ENCODE peak calls at places on chromosomes 4 and X, in ten cellular contexts. One of them, this sample, is unnamed.
A peak's percentile ranks its signal among the peaks of the same experiment; 100 is the strongest.

GRCh38 chr4:187608001-187608421 is 387.6 kb upstream of the ZFP42 start:
- DNase-seq in body of pancreas: no peak
- DNase-seq in IMR-90: peak; percentile 93
- DNase-seq in GM13977: no peak
- DNase-seq in foreskin fibroblast: peak; percentile 26
- DNase-seq in astrocyte of the spinal cord: peak; percentile 33
- DNase-seq in endodermal cell: no peak
- DNase-seq in fibroblast of mammary gland: peak; percentile 51
- DNase-seq in endothelial cell: no peak
- DNase-seq in right atrium auricular region: no peak
- DNase-seq in this sample: no peak

GRCh38 chrX:63275127-63275526 is 76.0 kb downstream of the SPIN4 start:
- DNase-seq in endodermal cell: peak; percentile 80
- DNase-seq in body of pancreas: peak; percentile 6
- DNase-seq in fibroblast of mammary gland: peak; percentile 25
- DNase-seq in foreskin fibroblast: no peak
- DNase-seq in IMR-90: peak; percentile 10
- DNase-seq in endothelial cell: peak; percentile 51
- DNase-seq in astrocyte of the spinal cord: no peak
- DNase-seq in GM13977: peak; percentile 21
- DNase-seq in right atrium auricular region: no peak
- DNase-seq in this sample: no peak

GRCh38 chrX:22486326-22486725 is 213.6 kb downstream of the CBLL2 start:
- DNase-seq in astrocyte of the spinal cord: no peak
- DNase-seq in GM13977: no peak
- DNase-seq in right atrium auricular region: no peak
- DNase-seq in endodermal cell: no peak
- DNase-seq in body of pancreas: no peak
- DNase-seq in IMR-90: no peak
- DNase-seq in endothelial cell: no peak
- DNase-seq in foreskin fibroblast: no peak
- DNase-seq in fibroblast of mammary gland: no peak
- DNase-seq in this sample: no peak

GRCh38 chr4:66489783-66490452 is 819.6 kb upstream of the EPHA5 start:
- DNase-seq in endodermal cell: no peak
- DNase-seq in right atrium auricular region: no peak
- DNase-seq in IMR-90: peak; percentile 65
- DNase-seq in astrocyte of the spinal cord: peak; percentile 79
- DNase-seq in endothelial cell: no peak
- DNase-seq in foreskin fibroblast: no peak
- DNase-seq in GM13977: no peak
- DNase-seq in body of pancreas: no peak
- DNase-seq in fibroblast of mammary gland: peak; percentile 7
- DNase-seq in this sample: no peak

GRCh38 chr4:76083386-76083785 is 8.9 kb downstream of the ART3 start:
- DNase-seq in endothelial cell: no peak
- DNase-seq in GM13977: no peak
- DNase-seq in astrocyte of the spinal cord: no peak
- DNase-seq in body of pancreas: no peak
- DNase-seq in IMR-90: no peak
- DNase-seq in fibroblast of mammary gland: no peak
- DNase-seq in endodermal cell: no peak
- DNase-seq in foreskin fibroblast: no peak
- DNase-seq in right atrium auricular region: no peak
- DNase-seq in this sample: no peak

GRCh38 chrX:52424658-52425057 is 55.8 kb downstream of the XAGE2 start:
- DNase-seq in endothelial cell: no peak
- DNase-seq in IMR-90: peak; percentile 72
- DNase-seq in endodermal cell: no peak
- DNase-seq in GM13977: no peak
- DNase-seq in foreskin fibroblast: peak; percentile 65
- DNase-seq in body of pancreas: no peak
- DNase-seq in astrocyte of the spinal cord: peak; percentile 11
- DNase-seq in fibroblast of mammary gland: peak; percentile 79
- DNase-seq in right atrium auricular region: no peak
- DNase-seq in this sample: no peak

GRCh38 chrX:2824886-2825285 is 3.8 kb upstream of the GYG2 start:
- DNase-seq in GM13977: no peak
- DNase-seq in body of pancreas: no peak
- DNase-seq in endodermal cell: no peak
- DNase-seq in right atrium auricular region: no peak
- DNase-seq in astrocyte of the spinal cord: no peak
- DNase-seq in IMR-90: no peak
- DNase-seq in endothelial cell: no peak
- DNase-seq in foreskin fibroblast: no peak
- DNase-seq in fibroblast of mammary gland: no peak
- DNase-seq in this sample: no peak

GRCh38 chrX:40502688-40503087 is 78.1 kb upstream of the ATP6AP2 start:
- DNase-seq in IMR-90: no peak
- DNase-seq in astrocyte of the spinal cord: no peak
- DNase-seq in endodermal cell: no peak
- DNase-seq in foreskin fibroblast: no peak
- DNase-seq in fibroblast of mammary gland: no peak
- DNase-seq in body of pancreas: no peak
- DNase-seq in right atrium auricular region: no peak
- DNase-seq in endothelial cell: no peak
- DNase-seq in GM13977: no peak
- DNase-seq in this sample: no peak

DNA sequence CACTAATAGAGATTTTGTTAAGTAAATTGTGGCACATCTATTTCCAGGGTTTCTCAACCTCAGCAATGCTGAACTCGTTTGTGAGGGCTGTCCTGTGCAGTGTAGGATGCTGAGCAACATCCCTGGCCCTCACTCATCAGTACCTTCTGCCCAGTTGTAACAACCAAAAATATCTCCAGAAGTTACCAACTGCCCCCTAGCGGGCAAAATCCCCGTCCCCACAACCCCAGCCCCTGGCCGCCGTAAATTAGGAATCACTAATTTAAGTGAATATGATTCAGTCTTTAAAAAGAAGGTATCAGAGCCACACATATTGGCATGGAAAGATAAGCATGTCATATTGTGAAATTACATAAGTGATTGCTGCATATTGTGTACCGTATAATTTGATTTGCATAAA is 123.4 kb downstream of the ASB9 start:
- DNase-seq in right atrium auricular region: no peak
- DNase-seq in endodermal cell: peak; percentile 80
- DNase-seq in GM13977: no peak
- DNase-seq in IMR-90: no peak
- DNase-seq in body of pancreas: peak; percentile 2
- DNase-seq in endothelial cell: peak; percentile 39
- DNase-seq in fibroblast of mammary gland: peak; percentile 11
- DNase-seq in astrocyte of the spinal cord: peak; percentile 4
- DNase-seq in foreskin fibroblast: no peak
- DNase-seq in this sample: no peak
- TF ChIP-seq CTCF in right atrium auricular region: no peak
- TF ChIP-seq CTCF in endodermal cell: peak; percentile 78
- TF ChIP-seq CTCF in GM13977: peak; percentile 36
- TF ChIP-seq CTCF in IMR-90: peak; percentile 42
- TF ChIP-seq CTCF in body of pancreas: peak; percentile 36
- TF ChIP-seq CTCF in endothelial cell: peak; percentile 77
- TF ChIP-seq CTCF in fibroblast of mammary gland: peak; percentile 41
- TF ChIP-seq CTCF in astrocyte of the spinal cord: peak; percentile 49
- TF ChIP-seq CTCF in foreskin fibroblast: peak; percentile 21
- TF ChIP-seq CTCF in this sample: peak; percentile 31

GRCh38 chr4:178296669-178297068 is 854.4 kb upstream of the AGA start:
- DNase-seq in fibroblast of mammary gland: no peak
- DNase-seq in right atrium auricular region: no peak
- DNase-seq in foreskin fibroblast: no peak
- DNase-seq in body of pancreas: no peak
- DNase-seq in GM13977: no peak
- DNase-seq in astrocyte of the spinal cord: no peak
- DNase-seq in IMR-90: no peak
- DNase-seq in endodermal cell: peak; percentile 67
- DNase-seq in endothelial cell: no peak
- DNase-seq in this sample: no peak
- TF ChIP-seq CTCF in fibroblast of mammary gland: no peak
- TF ChIP-seq CTCF in right atrium auricular region: no peak
- TF ChIP-seq CTCF in foreskin fibroblast: no peak
- TF ChIP-seq CTCF in body of pancreas: no peak
- TF ChIP-seq CTCF in GM13977: no peak
- TF ChIP-seq CTCF in astrocyte of the spinal cord: no peak
- TF ChIP-seq CTCF in IMR-90: no peak
- TF ChIP-seq CTCF in endodermal cell: peak; percentile 68
- TF ChIP-seq CTCF in endothelial cell: no peak
- TF ChIP-seq CTCF in this sample: no peak

GRCh38 chrX:134524181-134524580 is 64.2 kb downstream of the HPRT1 start:
- DNase-seq in foreskin fibroblast: no peak
- DNase-seq in endothelial cell: no peak
- DNase-seq in fibroblast of mammary gland: no peak
- DNase-seq in body of pancreas: no peak
- DNase-seq in right atrium auricular region: no peak
- DNase-seq in astrocyte of the spinal cord: no peak
- DNase-seq in IMR-90: no peak
- DNase-seq in GM13977: no peak
- DNase-seq in endodermal cell: no peak
- DNase-seq in this sample: no peak

GRCh38 chrX:134525086-134525792 is 65.3 kb downstream of the HPRT1 start:
- DNase-seq in foreskin fibroblast: peak; percentile 53
- DNase-seq in endothelial cell: no peak
- DNase-seq in fibroblast of mammary gland: no peak
- DNase-seq in body of pancreas: no peak
- DNase-seq in GM13977: no peak
- DNase-seq in astrocyte of the spinal cord: peak; percentile 22
- DNase-seq in right atrium auricular region: no peak
- DNase-seq in endodermal cell: no peak
- DNase-seq in IMR-90: peak; percentile 59
- DNase-seq in this sample: no peak

GRCh38 chrX:134526399-134526798 is 66.4 kb downstream of the HPRT1 start:
- DNase-seq in fibroblast of mammary gland: no peak
- DNase-seq in endothelial cell: no peak
- DNase-seq in GM13977: no peak
- DNase-seq in astrocyte of the spinal cord: peak; percentile 9
- DNase-seq in body of pancreas: no peak
- DNase-seq in IMR-90: peak; percentile 40
- DNase-seq in foreskin fibroblast: no peak
- DNase-seq in endodermal cell: no peak
- DNase-seq in right atrium auricular region: no peak
- DNase-seq in this sample: no peak

DNA sequence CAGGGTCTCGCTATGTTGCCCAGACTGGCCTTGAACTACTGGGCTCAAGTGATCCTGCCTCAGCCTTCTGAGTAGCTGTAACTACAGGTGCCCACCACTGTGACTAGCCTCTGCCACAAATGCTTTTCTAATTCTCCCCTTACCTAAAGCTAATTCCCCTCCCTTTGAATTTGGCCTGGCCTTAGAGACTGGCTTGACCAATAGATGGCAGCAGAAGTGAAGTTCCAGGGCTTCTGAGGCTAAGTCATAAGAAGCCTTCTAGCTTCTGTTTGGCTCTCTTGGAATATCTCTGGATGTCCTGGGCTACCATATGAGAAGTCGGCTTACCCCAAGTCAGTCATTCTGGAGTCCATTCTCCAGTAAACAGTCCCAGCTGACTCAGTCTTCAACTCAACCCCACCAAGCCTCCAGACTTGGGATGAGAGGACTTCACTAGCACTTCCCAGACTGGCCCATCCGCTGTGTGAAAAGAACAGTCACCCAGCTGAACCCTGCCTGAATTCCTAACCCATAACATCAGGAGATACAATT is 61.0 kb downstream of the HPRT1 start:
- DNase-seq in endothelial cell: peak; percentile 32
- DNase-seq in fibroblast of mammary gland: peak; percentile 84
- DNase-seq in body of pancreas: peak; percentile 32
- DNase-seq in right atrium auricular region: no peak
- DNase-seq in GM13977: peak; percentile 46
- DNase-seq in endodermal cell: peak; percentile 76
- DNase-seq in astrocyte of the spinal cord: peak; percentile 73
- DNase-seq in foreskin fibroblast: peak; percentile 58
- DNase-seq in IMR-90: peak; percentile 76
- DNase-seq in this sample: no peak
- TF ChIP-seq CTCF in endothelial cell: peak; percentile 22
- TF ChIP-seq CTCF in fibroblast of mammary gland: peak; percentile 80
- TF ChIP-seq CTCF in body of pancreas: peak; percentile 30
- TF ChIP-seq CTCF in right atrium auricular region: no peak
- TF ChIP-seq CTCF in GM13977: peak; percentile 73
- TF ChIP-seq CTCF in endodermal cell: peak; percentile 75
- TF ChIP-seq CTCF in astrocyte of the spinal cord: peak; percentile 69
- TF ChIP-seq CTCF in foreskin fibroblast: peak; percentile 50
- TF ChIP-seq CTCF in IMR-90: peak; percentile 64
- TF ChIP-seq CTCF in this sample: peak; percentile 56

GRCh38 chrX:133852837-133853236 is 132.6 kb downstream of the GPC3 start:
- DNase-seq in endodermal cell: no peak
- DNase-seq in IMR-90: no peak
- DNase-seq in fibroblast of mammary gland: no peak
- DNase-seq in foreskin fibroblast: no peak
- DNase-seq in body of pancreas: no peak
- DNase-seq in endothelial cell: no peak
- DNase-seq in GM13977: no peak
- DNase-seq in right atrium auricular region: no peak
- DNase-seq in astrocyte of the spinal cord: no peak
- DNase-seq in this sample: no peak
- TF ChIP-seq CTCF in endodermal cell: peak; percentile 44
- TF ChIP-seq CTCF in IMR-90: peak; percentile 13
- TF ChIP-seq CTCF in fibroblast of mammary gland: peak; percentile 8
- TF ChIP-seq CTCF in foreskin fibroblast: no peak
- TF ChIP-seq CTCF in body of pancreas: no peak
- TF ChIP-seq CTCF in endothelial cell: no peak
- TF ChIP-seq CTCF in GM13977: no peak
- TF ChIP-seq CTCF in right atrium auricular region: no peak
- TF ChIP-seq CTCF in astrocyte of the spinal cord: no peak
- TF ChIP-seq CTCF in this sample: no peak

DNA sequence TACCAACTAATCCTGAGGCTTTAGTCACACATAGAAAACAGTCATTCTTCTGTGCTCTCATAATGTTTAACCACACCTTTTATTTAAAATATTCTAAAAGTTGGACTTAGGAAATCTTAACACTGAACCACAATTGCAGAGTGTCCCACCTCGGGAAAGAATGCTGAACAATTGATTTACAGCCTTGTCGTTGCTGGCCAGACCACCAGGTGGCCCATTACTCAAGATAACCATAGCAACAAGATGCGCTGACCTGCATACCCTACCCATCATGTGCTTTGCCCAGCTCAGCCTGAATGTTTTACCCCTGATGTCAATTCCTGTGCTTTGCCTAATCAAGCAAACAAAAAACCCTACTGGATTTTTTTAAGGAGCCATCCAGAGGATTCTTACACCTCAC is 100.7 kb downstream of the ARSJ start:
- DNase-seq in foreskin fibroblast: peak; percentile 20
- DNase-seq in right atrium auricular region: no peak
- DNase-seq in endothelial cell: peak; percentile 69
- DNase-seq in fibroblast of mammary gland: peak; percentile 25
- DNase-seq in body of pancreas: no peak
- DNase-seq in GM13977: no peak
- DNase-seq in IMR-90: peak; percentile 57
- DNase-seq in endodermal cell: peak; percentile 89
- DNase-seq in astrocyte of the spinal cord: peak; percentile 57
- DNase-seq in this sample: no peak
- TF ChIP-seq CTCF in foreskin fibroblast: no peak
- TF ChIP-seq CTCF in right atrium auricular region: no peak
- TF ChIP-seq CTCF in endothelial cell: peak; percentile 73
- TF ChIP-seq CTCF in fibroblast of mammary gland: peak; percentile 19
- TF ChIP-seq CTCF in body of pancreas: no peak
- TF ChIP-seq CTCF in GM13977: no peak
- TF ChIP-seq CTCF in IMR-90: no peak
- TF ChIP-seq CTCF in endodermal cell: peak; percentile 86
- TF ChIP-seq CTCF in astrocyte of the spinal cord: peak; percentile 42
- TF ChIP-seq CTCF in this sample: no peak

GRCh38 chr4:40046311-40046980 is 10.2 kb upstream of the N4BP2 start:
- DNase-seq in endothelial cell: no peak
- DNase-seq in right atrium auricular region: peak; percentile 70
- DNase-seq in body of pancreas: peak; percentile 71
- DNase-seq in GM13977: no peak
- DNase-seq in astrocyte of the spinal cord: peak; percentile 69
- DNase-seq in fibroblast of mammary gland: peak; percentile 42
- DNase-seq in endodermal cell: no peak
- DNase-seq in foreskin fibroblast: no peak
- DNase-seq in IMR-90: peak; percentile 64
- DNase-seq in this sample: no peak
- TF ChIP-seq CTCF in endothelial cell: no peak
- TF ChIP-seq CTCF in right atrium auricular region: no peak
- TF ChIP-seq CTCF in body of pancreas: no peak
- TF ChIP-seq CTCF in GM13977: no peak
- TF ChIP-seq CTCF in astrocyte of the spinal cord: no peak
- TF ChIP-seq CTCF in fibroblast of mammary gland: no peak
- TF ChIP-seq CTCF in endodermal cell: peak; percentile 42
- TF ChIP-seq CTCF in foreskin fibroblast: no peak
- TF ChIP-seq CTCF in IMR-90: no peak
- TF ChIP-seq CTCF in this sample: no peak

This sample was measured in CD14-positive monocyte.